ENCODE peak calls at places on chromosomes 13 and 19, in seven cellular contexts. E is IMR-90, Z is HCT116, F is uterus, X is heart left ventricle, J is esophagus squamous epithelium, U is thyroid gland. G is an unnamed sample.
A peak's percentile ranks its signal among the peaks of the same experiment; 100 is the strongest.

GRCh38 chr19:4375164-4375619 is 25.2 kb downstream of the SH3GL1 start:
- DNase-seq in U (peak; percentile 84), X (no peak), Z (no peak), J (no peak), E (no peak), F (no peak), G (no peak)

GRCh38 chr19:51771369-51771768 is 10.4 kb downstream of the FPR2 start:
- DNase-seq in F (no peak), U (no peak), E (no peak), J (no peak), Z (no peak), X (no peak), G (no peak)

GRCh38 chr19:35940839-35941238 is 4.7 kb downstream of the LRFN3 start:
- DNase-seq in X (no peak), Z (no peak), U (no peak), E (no peak), J (no peak), F (no peak), G (no peak)

GRCh38 chr19:2487780-2488330 is 11.9 kb downstream of the GADD45B start:
- DNase-seq in J (no peak), F (no peak), Z (no peak), U (no peak), E (no peak), X (no peak), G (no peak)

GRCh38 chr19:33569822-33570221 is 48.2 kb upstream of the PEPD start:
- DNase-seq in J (no peak), Z (no peak), F (no peak), E (no peak), X (no peak), U (no peak), G (no peak)

GRCh38 chr19:10643968-10644290 is 10.2 kb upstream of the ILF3 start:
- DNase-seq in E (no peak), X (no peak), Z (no peak), J (no peak), U (no peak), F (no peak), G (no peak)

GRCh38 chr19:34994643-34995471 is 5.3 kb upstream of the GRAMD1A start:
- DNase-seq in E (no peak), U (no peak), F (no peak), Z (no peak), J (no peak), X (no peak), G (peak; percentile 82)

GRCh38 chr19:14063100-14063499 is 1.2 kb upstream of the PALM3 start:
- DNase-seq in J (no peak), X (no peak), E (no peak), U (no peak), Z (no peak), F (no peak), G (no peak)

GRCh38 chr13:77139311-77139710 is 112.4 kb upstream of the FBXL3 start:
- DNase-seq in F (no peak), U (no peak), J (no peak), X (no peak), E (peak; percentile 55), Z (no peak), G (no peak)

GRCh38 chr13:47478985-47479384 is 522.1 kb downstream of the SUCLA2 start:
- DNase-seq in X (no peak), Z (no peak), U (no peak), J (no peak), E (no peak), F (no peak), G (no peak)

GRCh38 chr13:60411983-60412382 is 15.0 kb downstream of the TDRD3 start:
- DNase-seq in Z (no peak), F (no peak), E (no peak), J (no peak), X (no peak), U (no peak), G (no peak)

GRCh38 chr19:30083701-30084156 is 141.7 kb downstream of the URI1 start:
- DNase-seq in F (no peak), U (no peak), X (no peak), E (no peak), Z (no peak), J (no peak), G (no peak)

GRCh38 chr13:75762066-75762937 is 126.2 kb downstream of the LMO7 start:
- DNase-seq in Z (no peak), J (no peak), E (peak; percentile 63), U (peak; percentile 69), F (no peak), X (no peak), G (no peak)

GRCh38 chr19:47210689-47211316 is 20.2 kb downstream of the BBC3 start:
- DNase-seq in X (peak; percentile 71), Z (no peak), U (peak; percentile 77), J (no peak), E (peak; percentile 80), F (peak; percentile 90), G (peak; percentile 70)

GRCh38 chr19:39325778-39326680 is 5.4 kb upstream of the LRFN1 start:
- DNase-seq in J (no peak), F (no peak), Z (peak; percentile 51), U (no peak), E (peak; percentile 7), X (no peak), G (no peak)
- TF ChIP-seq CTCF in J (no peak), F (no peak), Z (no peak), U (no peak), E (no peak), X (no peak), G (no peak)

GRCh38 chr13:24497742-24498141 is 14.8 kb downstream of the PARP4 start:
- DNase-seq in J (no peak), Z (no peak), U (no peak), E (no peak), X (no peak), F (no peak), G (no peak)

GRCh38 chr13:24495151-24495729 is 17.3 kb downstream of the PARP4 start:
- DNase-seq in F (no peak), Z (no peak), J (no peak), X (no peak), U (no peak), E (no peak), G (no peak)

GRCh38 chr13:24491853-24492252 is 20.7 kb downstream of the PARP4 start:
- DNase-seq in J (no peak), U (no peak), F (no peak), Z (no peak), X (no peak), E (no peak), G (no peak)

GRCh38 chr13:24489721-24490120 is 22.9 kb downstream of the PARP4 start:
- DNase-seq in X (no peak), U (no peak), Z (no peak), E (no peak), J (no peak), F (no peak), G (no peak)

DNA sequence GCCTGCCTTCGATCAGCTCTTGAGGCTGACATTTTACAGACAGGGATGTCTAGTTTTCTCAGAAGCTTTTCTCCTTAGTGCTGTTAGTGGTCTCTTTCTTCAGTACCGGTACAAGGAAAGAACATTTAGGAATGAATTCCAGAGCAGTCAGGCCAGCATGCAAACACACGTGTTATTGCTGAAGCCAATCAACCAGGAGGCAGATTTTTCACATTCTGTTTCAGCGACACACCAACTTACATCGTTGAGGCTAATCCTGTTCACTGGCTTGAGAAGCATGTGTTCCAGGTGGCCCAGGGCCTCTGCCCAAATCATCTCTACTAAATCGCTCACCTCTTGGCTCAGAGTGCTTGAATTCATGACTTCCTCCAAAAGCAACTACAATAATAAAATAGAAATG is 19.2 kb downstream of the PARP4 start:
- DNase-seq in F (no peak), Z (no peak), X (no peak), E (no peak), J (no peak), U (no peak), G (no peak)
- TF ChIP-seq POLR2A in F (no peak), Z (no peak), X (no peak), E (no peak), J (no peak), U (no peak), G (no peak)

DNA sequence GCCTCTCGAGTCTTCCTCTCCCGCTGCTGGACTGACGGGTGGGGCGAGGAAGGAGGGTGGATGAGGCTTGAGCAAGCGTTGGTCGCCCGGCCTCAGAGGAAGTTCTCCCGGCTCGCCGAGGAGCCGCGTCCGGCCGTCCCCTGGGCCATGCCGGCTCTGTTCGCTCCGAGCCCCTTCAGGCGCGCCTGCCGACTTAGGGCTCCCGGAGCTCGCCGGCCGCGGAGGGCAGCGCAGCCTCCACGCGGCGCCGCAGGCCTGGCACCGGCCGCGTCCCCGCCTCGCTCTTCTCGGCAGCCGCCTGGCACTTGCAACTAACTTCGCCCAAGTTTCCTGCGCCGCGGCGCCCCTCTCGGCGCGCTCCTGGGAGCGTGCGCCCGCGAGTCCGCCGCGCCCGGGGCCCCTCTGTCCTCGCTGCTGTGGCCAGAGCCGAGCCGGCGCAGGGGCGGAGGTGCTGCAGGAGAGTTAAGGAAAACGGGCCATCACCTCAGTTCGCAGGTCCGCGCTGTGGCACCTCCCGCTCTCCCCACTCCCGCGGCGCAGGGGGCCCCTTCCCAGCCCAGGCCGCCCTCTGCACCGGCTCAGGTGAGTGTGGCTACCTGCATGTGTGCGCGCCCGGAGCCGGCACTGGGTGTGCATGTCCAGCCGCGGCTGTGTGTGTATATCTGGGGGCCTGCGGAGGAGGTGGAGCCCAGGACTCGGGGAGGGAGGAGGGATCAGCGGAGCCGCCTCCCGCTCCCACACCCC is 639 bp upstream of the SOX21 start:
- DNase-seq in F (no peak), Z (no peak), U (peak; percentile 17), J (no peak), X (no peak), E (peak; percentile 46), G (no peak)
- H3K27me3 ChIP-seq in F (no peaks in the 10 kb centered on the region), Z (peaks cover 14% of the 10 kb centered on the region), U (peaks cover 45% of the 10 kb centered on the region), J (peaks cover 5% of the 10 kb centered on the region), X (peaks cover 95% of the 10 kb centered on the region), E (peaks cover 76% of the 10 kb centered on the region), G (peaks cover 3% of the 10 kb centered on the region)

DNA sequence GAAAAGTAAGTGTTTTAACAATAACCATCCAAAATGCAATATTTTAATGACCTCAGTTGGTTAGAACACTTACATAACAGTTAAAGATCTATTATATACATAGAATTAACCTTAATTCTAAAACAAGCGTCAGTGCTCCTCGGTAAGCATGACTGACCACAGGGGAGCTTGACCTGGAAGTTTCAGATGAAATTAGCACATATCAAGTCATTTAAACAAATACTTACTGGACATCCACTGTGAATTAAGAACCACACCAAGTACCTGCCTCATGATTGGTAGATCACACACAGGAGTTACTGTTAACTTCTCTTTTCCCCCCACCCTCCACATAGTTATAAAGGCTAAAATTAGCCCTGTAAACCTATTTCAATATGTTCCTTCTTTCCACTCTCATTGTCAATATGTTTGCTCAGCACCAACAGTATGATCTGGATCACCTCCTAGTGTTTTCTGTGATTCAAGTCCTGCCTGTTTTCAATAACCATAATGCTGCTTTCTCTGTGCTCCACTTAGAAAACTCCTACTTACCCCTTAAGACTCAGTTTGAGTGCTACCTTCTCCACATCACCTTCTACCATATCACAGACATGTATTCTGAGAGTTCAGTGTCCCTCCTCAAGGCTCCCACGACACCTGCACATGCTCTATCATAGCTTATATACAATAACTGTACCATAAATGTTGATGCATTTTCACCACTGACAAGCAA is 209.0 kb downstream of the VWA8 start:
- DNase-seq in U (no peak), J (no peak), E (no peak), F (no peak), X (no peak), Z (no peak), G (no peak)
- TF ChIP-seq CTCF in U (no peak), J (no peak), E (no peak), F (no peak), X (no peak), Z (no peak), G (no peak)